ENCODE peak calls at places on chromosomes 5 and 9, in nine cellular contexts. P is A673; V is GM12878; O is stomach; C is astrocyte; H is fibroblast of lung; Z is neural progenitor cell; U is CD8-positive, alpha-beta T cell; A is lower lobe of right lung. X is an unnamed sample. For H3K4me1, the result is how much of the 10 kb centered on the place peaks cover.

GRCh38 chr5:107012371-107012770 is 658.4 kb downstream of the EFNA5 start:
- DNase-seq in P (no peak), V (no peak), O (no peak), C (no peak), H (no peak), Z (no peak), U (no peak), A (no peak), X (no peak)

GRCh38 chr9:121651014-121651294 is 480 bp upstream of the DAB2IP start:
- DNase-seq in P (peak), V (no peak), O (no peak), C (no peak), H (no peak), Z (no peak), U (no peak), A (no peak), X (no peak)

GRCh38 chr5:140240987-140241706 is 61.8 kb downstream of the PFDN1 start:
- DNase-seq in P (peak), V (no peak), O (peak), C (peak), H (peak), Z (peak), U (no peak), A (peak), X (peak)

GRCh38 chr5:55969956-55970355 is 24.8 kb downstream of the IL6ST start:
- DNase-seq in P (no peak), V (no peak), O (no peak), C (peak), H (peak), Z (no peak), U (no peak), A (no peak), X (peak)

GRCh38 chr9:129054163-129054851 is 17.9 kb downstream of the MIGA2 start:
- DNase-seq in P (no peak), V (no peak), O (no peak), C (no peak), H (peak), Z (no peak), U (no peak), A (no peak), X (no peak)

GRCh38 chr5:66967102-66967501 is 229.5 kb downstream of the CD180 start:
- DNase-seq in P (no peak), V (no peak), O (no peak), C (peak), H (peak), Z (no peak), U (no peak), A (no peak), X (no peak)

GRCh38 chr5:79235222-79235577 is 731 bp upstream of the JMY start:
- DNase-seq in P (peak), V (no peak), O (no peak), C (no peak), H (peak), Z (no peak), U (no peak), A (no peak), X (peak)

GRCh38 chr9:91312717-91313325 is 48.9 kb downstream of the AUH start:
- DNase-seq in P (no peak), V (no peak), O (peak), C (peak), H (no peak), Z (no peak), U (no peak), A (no peak), X (peak)

GRCh38 chr5:140570488-140570887 is 5.9 kb downstream of the SLC35A4 start:
- DNase-seq in P (no peak), V (no peak), O (no peak), C (no peak), H (no peak), Z (no peak), U (no peak), A (no peak), X (no peak)

GRCh38 chr9:113934167-113934566 is 58.1 kb downstream of the ZNF618 start:
- DNase-seq in P (no peak), V (no peak), O (peak), C (no peak), H (no peak), Z (no peak), U (peak), A (no peak), X (no peak)

GRCh38 chr5:21834863-21835262 is 1018.3 kb downstream of the CDH12 start:
- DNase-seq in P (no peak), V (no peak), O (no peak), C (no peak), H (no peak), Z (no peak), U (no peak), A (no peak), X (no peak)

GRCh38 chr5:83227611-83228010 is 150.3 kb downstream of the XRCC4 start:
- DNase-seq in P (no peak), V (no peak), O (no peak), C (peak), H (no peak), Z (no peak), U (no peak), A (no peak), X (peak)

GRCh38 chr5:179346875-179347274 is 1.6 kb upstream of the ADAMTS2 start:
- DNase-seq in P (no peak), V (no peak), O (no peak), C (no peak), H (no peak), Z (no peak), U (no peak), A (no peak), X (no peak)

GRCh38 chr5:96125335-96125891 is 163.8 kb upstream of the ELL2 start:
- DNase-seq in P (no peak), V (no peak), O (no peak), C (peak), H (no peak), Z (no peak), U (no peak), A (no peak), X (no peak)

GRCh38 chr5:124743534-124744169 is 2.8 kb downstream of the ZNF608 start:
- DNase-seq in P (no peak), V (no peak), O (no peak), C (no peak), H (no peak), Z (peak), U (no peak), A (no peak), X (no peak)

GRCh38 chr5:169748189-169748588 is 111.1 kb downstream of the DOCK2 start:
- DNase-seq in P (no peak), V (no peak), O (no peak), C (no peak), H (no peak), Z (no peak), U (no peak), A (no peak), X (no peak)

GRCh38 chr5:112418412-112419049 is 546 bp downstream of the EPB41L4A start:
- DNase-seq in P (no peak), V (no peak), O (no peak), C (no peak), H (peak), Z (peak), U (no peak), A (no peak), X (peak)

GRCh38 chr9:129140397-129141065 is 29.3 kb downstream of the PTPA start:
- DNase-seq in P (peak), V (no peak), O (peak), C (peak), H (peak), Z (peak), U (peak), A (no peak), X (no peak)

GRCh38 chr5:149414405-149415244 is 35.5 kb upstream of the IL17B start:
- DNase-seq in P (no peak), V (no peak), O (no peak), C (no peak), H (peak), Z (no peak), U (no peak), A (no peak), X (no peak)

GRCh38 chr5:175378444-175379028 is 65.4 kb downstream of the DRD1 start:
- DNase-seq in P (peak), V (no peak), O (no peak), C (peak), H (peak), Z (no peak), U (no peak), A (no peak), X (peak)

GRCh38 chr5:488744-489688 is 35.2 kb downstream of the SLC9A3 start:
- DNase-seq in P (no peak), V (no peak), O (no peak), C (no peak), H (no peak), Z (no peak), U (no peak), A (no peak), X (no peak)

GRCh38 chr5:35979694-35980093 is 11.5 kb downstream of the UGT3A1 start:
- DNase-seq in P (no peak), V (no peak), O (no peak), C (no peak), H (no peak), Z (no peak), U (no peak), A (no peak), X (no peak)

GRCh38 chr5:106584268-106584667 is 1086.5 kb downstream of the EFNA5 start:
- DNase-seq in P (peak), V (no peak), O (no peak), C (no peak), H (no peak), Z (peak), U (no peak), A (no peak), X (no peak)

GRCh38 chr9:9585920-9586319 is 1026.9 kb downstream of the PTPRD start:
- DNase-seq in P (no peak), V (no peak), O (no peak), C (no peak), H (no peak), Z (no peak), U (no peak), A (no peak), X (no peak)

GRCh38 chr9:75360258-75360657 is 271.9 kb downstream of the OSTF1 start:
- DNase-seq in P (no peak), V (no peak), O (no peak), C (no peak), H (no peak), Z (no peak), U (no peak), A (no peak), X (no peak)

GRCh38 chr5:80246995-80247729 is 8.7 kb downstream of the SERINC5 start:
- DNase-seq in P (peak), V (peak), O (peak), C (peak), H (peak), Z (peak), U (peak), A (peak), X (peak)

GRCh38 chr5:142012186-142012785 is 541 bp downstream of the GNPDA1 start:
- DNase-seq in P (peak), V (no peak), O (peak), C (no peak), H (peak), Z (peak), U (peak), A (peak), X (peak)

GRCh38 chr5:95281211-95281610 is 3.7 kb downstream of the MCTP1 start:
- DNase-seq in P (peak), V (no peak), O (no peak), C (peak), H (no peak), Z (peak), U (no peak), A (no peak), X (peak)

GRCh38 chr9:137269231-137269772 is 8.2 kb upstream of the TOR4A start:
- DNase-seq in P (no peak), V (peak), O (peak), C (no peak), H (peak), Z (no peak), U (no peak), A (peak), X (no peak)

GRCh38 chr5:140868721-140869554 is at the start of gene PCDHA11:
- DNase-seq in P (peak), V (no peak), O (no peak), C (no peak), H (no peak), Z (peak), U (no peak), A (no peak), X (no peak)

GRCh38 chr5:149217096-149217801 is 54.4 kb upstream of the AFAP1L1 start:
- DNase-seq in P (no peak), V (no peak), O (no peak), C (no peak), H (peak), Z (no peak), U (no peak), A (no peak), X (no peak)

GRCh38 chr9:20407013-20407412 is 215.3 kb downstream of the MLLT3 start:
- DNase-seq in P (no peak), V (no peak), O (no peak), C (no peak), H (no peak), Z (no peak), U (no peak), A (no peak), X (no peak)
- TF ChIP-seq CTCF in P (no peak), V (no peak), O (no peak), C (no peak), H (peak), Z (no peak), U (no peak), A (no peak), X (peak)

GRCh38 chr9:97744710-97745708 is 47.9 kb upstream of the XPA start:
- DNase-seq in P (no peak), V (no peak), O (no peak), C (no peak), H (no peak), Z (peak), U (no peak), A (no peak), X (no peak)

GRCh38 chr9:97747201-97747965 is 50.2 kb upstream of the XPA start:
- DNase-seq in P (no peak), V (no peak), O (no peak), C (no peak), H (no peak), Z (peak), U (no peak), A (no peak), X (no peak)

GRCh38 chr9:97741947-97742346 is 44.8 kb upstream of the XPA start:
- DNase-seq in P (no peak), V (no peak), O (no peak), C (no peak), H (no peak), Z (no peak), U (no peak), A (no peak), X (no peak)

GRCh38 chr9:97740848-97741821 is 44.0 kb upstream of the XPA start:
- DNase-seq in P (peak), V (no peak), O (peak), C (peak), H (peak), Z (peak), U (peak), A (peak), X (peak)

DNA sequence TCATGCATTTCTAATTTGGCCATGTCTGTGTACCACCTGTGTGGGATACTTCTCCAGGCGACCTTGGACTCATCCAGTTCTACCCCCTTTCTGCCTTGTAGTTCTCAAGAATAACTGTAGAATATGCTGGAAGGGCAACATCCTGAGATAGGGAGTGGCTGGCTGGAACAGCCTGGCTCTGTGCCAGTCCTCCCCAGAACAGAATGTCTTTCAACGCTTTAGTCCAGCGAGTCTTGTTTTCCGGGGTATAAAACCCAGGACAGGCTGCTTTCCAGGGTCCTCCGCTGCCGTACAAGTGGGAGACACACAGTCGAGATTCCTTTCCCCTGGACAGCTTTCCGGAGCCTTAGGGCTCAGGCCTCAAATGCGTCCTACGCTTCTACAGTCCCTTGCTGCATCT is 45.4 kb upstream of the XPA start:
- DNase-seq in P (no peak), V (no peak), O (no peak), C (no peak), H (no peak), Z (no peak), U (no peak), A (no peak), X (no peak)
- H3K27ac ChIP-seq in P (no peak), V (no peak), O (no peak), C (no peak), H (no peak), Z (no peak), U (no peak), A (no peak), X (no peak)

DNA sequence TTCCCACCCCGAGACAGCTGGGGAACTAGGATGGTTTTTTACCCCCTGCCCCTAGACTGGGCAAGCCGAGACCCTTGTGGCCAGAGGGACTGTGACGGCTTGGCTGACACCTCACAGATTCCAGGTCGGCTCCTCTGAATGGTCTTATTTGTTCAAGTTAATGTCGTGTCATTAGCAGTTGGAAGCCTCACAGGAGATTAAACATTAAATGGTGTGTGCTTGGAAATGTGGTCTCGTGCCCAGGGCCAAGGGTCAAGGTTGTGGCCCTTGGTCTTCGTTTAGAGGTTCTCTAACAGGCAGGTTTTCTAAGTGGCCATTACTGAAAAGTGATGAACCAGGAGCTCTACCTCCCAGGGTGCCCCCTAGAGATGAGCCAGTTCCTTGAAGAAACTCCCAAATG is 61.2 kb upstream of the RXRA start:
- DNase-seq in P (no peak), V (no peak), O (peak), C (no peak), H (no peak), Z (no peak), U (no peak), A (no peak), X (no peak)
- H3K4me1 ChIP-seq in P (under half), V (under half), O (under half), C (under half), H (under half), Z (under half), U (under half), A (under half), X (under half)

DNA sequence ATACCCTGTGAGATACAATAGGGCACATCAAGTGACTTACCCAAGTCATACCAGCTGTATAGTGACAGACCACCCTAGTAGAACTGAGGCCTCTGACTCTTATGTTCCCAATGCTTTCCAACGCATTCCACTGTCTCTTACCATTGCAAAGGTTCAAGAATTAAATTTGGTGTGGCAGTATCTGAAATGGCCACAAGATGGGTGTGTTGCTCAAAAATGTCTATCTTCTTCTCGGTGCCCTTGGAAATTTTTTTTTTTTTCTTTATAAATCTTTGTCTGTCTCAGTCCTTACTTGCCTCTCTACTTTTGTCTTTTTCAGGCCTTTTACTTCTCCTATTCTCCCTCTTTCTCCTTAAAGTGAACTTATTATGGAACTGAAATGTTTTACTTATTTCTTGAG is 48.4 kb downstream of the GPR21 start:
- DNase-seq in P (peak), V (peak), O (no peak), C (peak), H (peak), Z (peak), U (no peak), A (no peak), X (peak)
- TF ChIP-seq CTCF in P (peak), V (peak), O (peak), C (peak), H (peak), Z (peak), U (peak), A (peak), X (peak)

GRCh38 chr5:2657151-2657550 is 94.3 kb downstream of the IRX2 start:
- DNase-seq in P (no peak), V (no peak), O (no peak), C (no peak), H (no peak), Z (no peak), U (no peak), A (no peak), X (no peak)
- H3K27ac ChIP-seq in P (no peak), V (no peak), O (no peak), C (peak), H (no peak), Z (no peak), U (no peak), A (no peak), X (no peak)

GRCh38 chr9:112849363-112849922 is 41.2 kb downstream of the SLC46A2 start:
- DNase-seq in P (no peak), V (no peak), O (no peak), C (no peak), H (no peak), Z (no peak), U (no peak), A (no peak), X (no peak)
- H3K4me1 ChIP-seq in P (under half), V (under half), O (under half), C (under half), H (under half), Z (under half), U (under half), A (under half), X (under half)